ENCODE peak calls at places on chromosomes 2 and 18, in ten cellular contexts. H is sigmoid colon; U is neural crest cell; W is transverse colon; R is GF-D8; G is T-helper 9 cell; T is Right ventricle myocardium superior; E is NCI-H774; B is stimulated activated CD4-positive, alpha-beta T cell treated with anti-CD3 and anti-CD28 coated beads, TNF-alpha, amount 100 ng/mL, for 1 hour; S is stimulated activated CD8-positive, alpha-beta memory T cell treated with anti-CD3 and anti-CD28 coated beads, Interleukin-15, amount 100 ng/mL, for 48 hours. M is an unnamed sample.

GRCh38 chr2:165277295-165277694 is 38.1 kb downstream of the SCN2A start:
- DNase-seq in H (no peak), U (no peak), W (no peak), R (no peak), G (no peak), T (no peak), E (no peak), B (no peak), S (no peak), M (no peak)

GRCh38 chr2:69975136-69975852 is 13.9 kb upstream of the ASPRV1 start:
- DNase-seq in H (peak; percentile 56), U (no peak), W (no peak), R (no peak), G (no peak), T (no peak), E (no peak), B (no peak), S (no peak), M (no peak)

GRCh38 chr2:106058469-106059137 is 135.5 kb downstream of the UXS1 start:
- DNase-seq in H (no peak), U (no peak), W (no peak), R (no peak), G (no peak), T (no peak), E (no peak), B (no peak), S (no peak), M (no peak)

GRCh38 chr2:152924722-152925121 is 206.3 kb downstream of the ARL6IP6 start:
- DNase-seq in H (peak; percentile 79), U (no peak), W (no peak), R (no peak), G (no peak), T (no peak), E (no peak), B (no peak), S (no peak), M (no peak)

GRCh38 chr2:112959109-112959591 is 18.7 kb upstream of the IL36G start:
- DNase-seq in H (no peak), U (no peak), W (no peak), R (no peak), G (no peak), T (no peak), E (no peak), B (no peak), S (no peak), M (no peak)

GRCh38 chr2:160517731-160518130 is 24.1 kb upstream of the RBMS1 start:
- DNase-seq in H (no peak), U (no peak), W (no peak), R (no peak), G (no peak), T (no peak), E (no peak), B (no peak), S (no peak), M (no peak)

GRCh38 chr2:96502891-96503636 is 2.1 kb downstream of the NEURL3 start:
- DNase-seq in H (no peak), U (no peak), W (no peak), R (no peak), G (no peak), T (no peak), E (no peak), B (no peak), S (no peak), M (no peak)

GRCh38 chr18:45059695-45060094 is 379.0 kb downstream of the SETBP1 start:
- DNase-seq in H (no peak), U (no peak), W (no peak), R (peak; percentile 19), G (no peak), T (no peak), E (no peak), B (no peak), S (no peak), M (no peak)

GRCh38 chr2:173117678-173118077 is 42.0 kb downstream of the MAP3K20 start:
- DNase-seq in H (no peak), U (no peak), W (no peak), R (no peak), G (no peak), T (no peak), E (no peak), B (no peak), S (no peak), M (no peak)

GRCh38 chr18:7388752-7389151 is 157.9 kb downstream of the LRRC30 start:
- DNase-seq in H (no peak), U (peak; percentile 4), W (no peak), R (no peak), G (no peak), T (no peak), E (no peak), B (no peak), S (no peak), M (no peak)

GRCh38 chr2:195304310-195304709 is 352.7 kb upstream of the SLC39A10 start:
- DNase-seq in H (no peak), U (no peak), W (no peak), R (no peak), G (no peak), T (no peak), E (no peak), B (no peak), S (no peak), M (no peak)

GRCh38 chr18:159037-159652 is 788 bp downstream of the USP14 start:
- DNase-seq in H (no peak), U (no peak), W (no peak), R (no peak), G (no peak), T (no peak), E (no peak), B (no peak), S (no peak), M (no peak)

GRCh38 chr2:201793631-201794030 is 12.7 kb upstream of the CDK15 start:
- DNase-seq in H (no peak), U (no peak), W (no peak), R (no peak), G (no peak), T (no peak), E (no peak), B (no peak), S (no peak), M (no peak)

GRCh38 chr2:42922790-42923631 is 130.6 kb upstream of the HAAO start:
- DNase-seq in H (peak; percentile 82), U (no peak), W (no peak), R (no peak), G (no peak), T (no peak), E (no peak), B (no peak), S (no peak), M (no peak)

M was measured in GM18507.